ENCODE peak calls at places on chromosomes 3 and 15, in ten cellular contexts. T is endodermal cell, D is HCT116, H is tibial nerve, A is ascending aorta, I is progenitor cell of endocrine pancreas, P is HFFc6, U is LNCaP clone FGC, B is IMR-90, V is nephron progenitor cell. C is an unnamed sample.

GRCh38 chr3:115803661-115804060 is 180.4 kb downstream of the GAP43 start:
- DNase-seq in T (no peak), D (no peak), H (no peak), A (no peak), I (no peak), P (no peak), U (no peak), B (no peak), V (no peak), C (no peak)

GRCh38 chr3:152302521-152303021 is 33.8 kb downstream of the MBNL1 start:
- DNase-seq in T (no peak), D (no peak), H (no peak), A (peak; percentile 85), I (no peak), P (peak; percentile 90), U (no peak), B (peak; percentile 90), V (no peak), C (no peak)

GRCh38 chr3:120568624-120569023 is 27.5 kb upstream of the NDUFB4 start:
- DNase-seq in T (no peak), D (no peak), H (no peak), A (no peak), I (no peak), P (peak; percentile 49), U (no peak), B (peak; percentile 36), V (no peak), C (no peak)

GRCh38 chr15:63913786-63914185 is 80.0 kb upstream of the HERC1 start:
- DNase-seq in T (no peak), D (no peak), H (no peak), A (no peak), I (no peak), P (peak; percentile 7), U (no peak), B (no peak), V (no peak), C (no peak)

GRCh38 chr3:101509811-101510210 is 3.2 kb downstream of the SENP7 start:
- DNase-seq in T (no peak), D (no peak), H (no peak), A (no peak), I (no peak), P (peak; percentile 50), U (no peak), B (peak; percentile 53), V (no peak), C (no peak)

GRCh38 chr3:85939026-85939616 is 980.3 kb downstream of the CADM2 start:
- DNase-seq in T (no peak), D (no peak), H (no peak), A (no peak), I (no peak), P (no peak), U (no peak), B (no peak), V (no peak), C (no peak)

GRCh38 chr3:179962617-179963387 is 73.9 kb downstream of the PEX5L start:
- DNase-seq in T (no peak), D (no peak), H (no peak), A (no peak), I (no peak), P (no peak), U (no peak), B (no peak), V (no peak), C (no peak)

GRCh38 chr15:94119923-94120775 is 111.2 kb upstream of the MCTP2 start:
- DNase-seq in T (peak; percentile 84), D (peak; percentile 82), H (peak; percentile 85), A (peak; percentile 77), I (peak; percentile 46), P (peak; percentile 88), U (peak; percentile 86), B (peak; percentile 82), V (peak; percentile 55), C (peak; percentile 50)

GRCh38 chr3:89314454-89314853 is 207.0 kb downstream of the EPHA3 start:
- DNase-seq in T (peak; percentile 49), D (no peak), H (no peak), A (no peak), I (no peak), P (no peak), U (peak; percentile 56), B (peak; percentile 44), V (peak; percentile 12), C (peak; percentile 28)
- TF ChIP-seq CTCF in T (peak; percentile 69), D (no peak), H (no peak), A (no peak), I (peak; percentile 40), P (peak; percentile 17), U (peak; percentile 65), B (peak; percentile 18), V (no peak), C (no peak)

DNA sequence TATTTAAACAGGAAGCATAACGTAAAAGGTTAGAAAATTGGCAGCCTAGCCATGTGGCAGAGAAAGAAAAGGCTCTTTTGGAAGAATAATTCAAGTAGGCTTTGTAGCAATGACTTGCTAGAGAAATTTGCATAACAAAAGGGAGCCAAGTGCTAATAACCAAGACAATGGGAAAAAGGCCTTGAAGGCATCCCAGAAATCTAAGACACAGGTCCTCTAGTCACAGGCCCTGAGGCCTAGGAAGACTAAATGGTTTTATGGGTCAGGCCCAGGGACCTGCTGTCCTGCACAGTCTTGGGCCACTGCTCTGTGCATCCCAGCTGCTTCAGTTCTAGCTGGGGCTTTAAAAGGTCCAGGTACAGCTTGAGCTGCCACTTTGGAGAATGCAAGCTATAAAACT is 78.5 kb downstream of the FGF7 start:
- DNase-seq in T (no peak), D (no peak), H (no peak), A (no peak), I (no peak), P (no peak), U (no peak), B (no peak), V (no peak), C (no peak)
- TF ChIP-seq CTCF in T (no peak), D (no peak), H (no peak), A (no peak), I (no peak), P (no peak), U (no peak), B (no peak), V (no peak), C (no peak)

GRCh38 chr3:123743121-123743520 is 141.0 kb downstream of the MYLK start:
- DNase-seq in T (no peak), D (no peak), H (no peak), A (no peak), I (no peak), P (peak; percentile 40), U (no peak), B (no peak), V (no peak), C (no peak)

GRCh38 chr3:123741058-123741511 is 143.0 kb downstream of the MYLK start:
- DNase-seq in T (no peak), D (no peak), H (no peak), A (no peak), I (no peak), P (no peak), U (no peak), B (peak; percentile 84), V (no peak), C (no peak)

GRCh38 chr3:123750209-123750608 is 133.9 kb downstream of the MYLK start:
- DNase-seq in T (no peak), D (no peak), H (no peak), A (no peak), I (no peak), P (no peak), U (no peak), B (no peak), V (no peak), C (no peak)

GRCh38 chr3:123749716-123750115 is 134.4 kb downstream of the MYLK start:
- DNase-seq in T (no peak), D (no peak), H (no peak), A (peak; percentile 87), I (no peak), P (peak; percentile 93), U (no peak), B (peak; percentile 95), V (no peak), C (no peak)

DNA sequence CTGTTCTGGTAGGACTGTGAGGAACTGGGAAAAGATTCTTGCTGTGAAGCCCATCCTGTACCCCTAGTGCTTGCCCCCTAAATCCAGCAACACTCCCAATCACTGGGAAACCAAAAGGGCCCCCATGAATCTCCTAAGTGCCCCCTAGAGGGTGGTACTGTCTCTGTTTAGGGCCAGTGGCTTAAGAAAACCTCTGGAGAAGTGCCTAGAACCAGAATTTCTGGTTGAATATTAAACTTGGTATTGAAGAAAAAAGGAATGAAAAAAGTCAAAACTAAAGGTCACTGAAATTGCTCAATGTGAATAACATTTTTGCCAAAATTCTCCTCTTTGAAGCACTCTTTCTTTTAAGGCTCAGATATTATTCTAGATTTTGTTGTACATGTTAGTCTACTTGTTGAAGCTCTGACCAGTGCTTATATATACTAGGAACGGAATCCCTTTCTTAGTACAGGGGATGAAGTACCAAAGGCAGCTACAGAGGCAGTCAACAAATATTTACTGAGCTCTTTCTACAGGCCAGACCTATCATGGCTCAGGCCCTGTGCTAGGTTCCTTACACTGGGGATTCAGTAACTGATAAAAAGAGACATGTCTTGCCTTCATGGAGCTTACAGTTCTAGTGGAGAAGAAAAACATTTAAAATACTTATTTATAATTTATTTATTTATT is 138.8 kb downstream of the MYLK start:
- DNase-seq in T (no peak), D (no peak), H (no peak), A (peak; percentile 52), I (no peak), P (no peak), U (no peak), B (no peak), V (no peak), C (no peak)
- TF ChIP-seq CTCF in T (peak; percentile 76), D (peak; percentile 57), H (no peak), A (peak; percentile 32), I (peak; percentile 25), P (peak; percentile 59), U (peak; percentile 9), B (no peak), V (no peak), C (no peak)

GRCh38 chr3:184308744-184309143 is 5.7 kb upstream of the EIF4G1 start:
- DNase-seq in T (no peak), D (no peak), H (no peak), A (no peak), I (no peak), P (no peak), U (no peak), B (no peak), V (no peak), C (no peak)

GRCh38 chr3:184300377-184300717 is 1.3 kb downstream of the PSMD2 start:
- DNase-seq in T (no peak), D (no peak), H (no peak), A (no peak), I (no peak), P (peak; percentile 49), U (no peak), B (peak; percentile 75), V (no peak), C (no peak)

GRCh38 chr3:184306573-184306972 is 7.5 kb downstream of the PSMD2 start:
- DNase-seq in T (no peak), D (no peak), H (no peak), A (no peak), I (no peak), P (no peak), U (no peak), B (no peak), V (no peak), C (no peak)

GRCh38 chr3:184299488-184300376 is 691 bp downstream of the PSMD2 start:
- DNase-seq in T (no peak), D (no peak), H (no peak), A (no peak), I (no peak), P (peak; percentile 55), U (no peak), B (peak; percentile 73), V (no peak), C (no peak)

DNA sequence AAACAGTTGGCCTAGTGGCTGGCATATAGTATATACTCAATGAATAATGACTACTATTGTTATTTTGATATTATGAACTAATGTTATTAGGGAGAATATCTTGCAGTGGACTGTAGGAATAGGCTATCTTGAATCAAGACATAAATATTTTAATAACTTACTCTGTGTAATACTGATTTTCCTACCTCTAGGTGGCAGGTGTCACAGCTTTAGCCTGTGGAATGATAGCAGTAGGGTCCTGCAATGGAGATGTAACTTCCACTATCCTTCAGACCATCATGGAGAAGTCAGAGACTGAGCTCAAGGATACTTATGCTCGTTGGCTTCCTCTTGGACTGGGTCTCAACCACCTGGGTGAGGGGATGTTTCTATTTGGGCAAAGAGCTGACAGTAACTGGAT is 6.5 kb downstream of the PSMD2 start:
- DNase-seq in T (no peak), D (no peak), H (no peak), A (no peak), I (no peak), P (peak; percentile 23), U (no peak), B (peak; percentile 14), V (no peak), C (no peak)
- TF ChIP-seq CTCF in T (peak; percentile 67), D (peak; percentile 53), H (no peak), A (no peak), I (peak; percentile 50), P (peak; percentile 71), U (peak; percentile 41), B (peak; percentile 24), V (no peak), C (no peak)